ENCODE peak calls at places on chromosomes 12 and 14, in seven cellular contexts. One of them, this sample, is unnamed.

GRCh38 chr14:95953111-95953724 is 76.6 kb downstream of the TUNAR start:
- DNase-seq in activated T-helper 1 cell treated with Interleukin-2 at 50 U/mL for 16 hours: no peak
- DNase-seq in stimulated activated CD4-positive, alpha-beta T cell treated with anti-CD3 and anti-CD28 coated beads, Interleukin-2, amount 100 ng/mL, for 48 hours: no peak
- DNase-seq in T follicular helper cell: no peak
- DNase-seq in glutamatergic neuron: no peak
- DNase-seq in stomach: no peak
- DNase-seq in activated CD8-positive, alpha-beta memory T cell treated with anti-CD3 and anti-CD28 coated beads for 24 hours: no peak
- DNase-seq in this sample: no peak

GRCh38 chr14:88562831-88563686 is at the start of gene ZC3H14:
- DNase-seq in activated T-helper 1 cell treated with Interleukin-2 at 50 U/mL for 16 hours: peak
- DNase-seq in stimulated activated CD4-positive, alpha-beta T cell treated with anti-CD3 and anti-CD28 coated beads, Interleukin-2, amount 100 ng/mL, for 48 hours: peak
- DNase-seq in T follicular helper cell: peak
- DNase-seq in glutamatergic neuron: peak
- DNase-seq in stomach: peak
- DNase-seq in activated CD8-positive, alpha-beta memory T cell treated with anti-CD3 and anti-CD28 coated beads for 24 hours: peak
- DNase-seq in this sample: peak

GRCh38 chr14:75725481-75725880 is 64.4 kb downstream of the TTLL5 start:
- DNase-seq in activated T-helper 1 cell treated with Interleukin-2 at 50 U/mL for 16 hours: no peak
- DNase-seq in stimulated activated CD4-positive, alpha-beta T cell treated with anti-CD3 and anti-CD28 coated beads, Interleukin-2, amount 100 ng/mL, for 48 hours: no peak
- DNase-seq in T follicular helper cell: no peak
- DNase-seq in glutamatergic neuron: no peak
- DNase-seq in stomach: no peak
- DNase-seq in activated CD8-positive, alpha-beta memory T cell treated with anti-CD3 and anti-CD28 coated beads for 24 hours: no peak
- DNase-seq in this sample: no peak

GRCh38 chr12:21456291-21456780 is 18.9 kb downstream of the PYROXD1 start:
- DNase-seq in activated T-helper 1 cell treated with Interleukin-2 at 50 U/mL for 16 hours: peak
- DNase-seq in stimulated activated CD4-positive, alpha-beta T cell treated with anti-CD3 and anti-CD28 coated beads, Interleukin-2, amount 100 ng/mL, for 48 hours: peak
- DNase-seq in T follicular helper cell: peak
- DNase-seq in glutamatergic neuron: no peak
- DNase-seq in stomach: no peak
- DNase-seq in activated CD8-positive, alpha-beta memory T cell treated with anti-CD3 and anti-CD28 coated beads for 24 hours: no peak
- DNase-seq in this sample: no peak

GRCh38 chr12:117089463-117089862 is 9.8 kb downstream of the TESC start:
- DNase-seq in activated T-helper 1 cell treated with Interleukin-2 at 50 U/mL for 16 hours: no peak
- DNase-seq in stimulated activated CD4-positive, alpha-beta T cell treated with anti-CD3 and anti-CD28 coated beads, Interleukin-2, amount 100 ng/mL, for 48 hours: no peak
- DNase-seq in T follicular helper cell: no peak
- DNase-seq in glutamatergic neuron: no peak
- DNase-seq in stomach: no peak
- DNase-seq in activated CD8-positive, alpha-beta memory T cell treated with anti-CD3 and anti-CD28 coated beads for 24 hours: no peak
- DNase-seq in this sample: no peak

GRCh38 chr12:123891516-123892179 is 81.0 kb downstream of the CCDC92 start:
- DNase-seq in activated T-helper 1 cell treated with Interleukin-2 at 50 U/mL for 16 hours: no peak
- DNase-seq in stimulated activated CD4-positive, alpha-beta T cell treated with anti-CD3 and anti-CD28 coated beads, Interleukin-2, amount 100 ng/mL, for 48 hours: no peak
- DNase-seq in T follicular helper cell: no peak
- DNase-seq in glutamatergic neuron: no peak
- DNase-seq in stomach: no peak
- DNase-seq in activated CD8-positive, alpha-beta memory T cell treated with anti-CD3 and anti-CD28 coated beads for 24 hours: no peak
- DNase-seq in this sample: no peak

GRCh38 chr12:3944620-3945019 is 71.4 kb upstream of the PARP11 start:
- DNase-seq in activated T-helper 1 cell treated with Interleukin-2 at 50 U/mL for 16 hours: no peak
- DNase-seq in stimulated activated CD4-positive, alpha-beta T cell treated with anti-CD3 and anti-CD28 coated beads, Interleukin-2, amount 100 ng/mL, for 48 hours: no peak
- DNase-seq in T follicular helper cell: no peak
- DNase-seq in glutamatergic neuron: no peak
- DNase-seq in stomach: no peak
- DNase-seq in activated CD8-positive, alpha-beta memory T cell treated with anti-CD3 and anti-CD28 coated beads for 24 hours: no peak
- DNase-seq in this sample: no peak

GRCh38 chr12:122244565-122245371 is 18.9 kb upstream of the DIABLO start:
- DNase-seq in activated T-helper 1 cell treated with Interleukin-2 at 50 U/mL for 16 hours: no peak
- DNase-seq in stimulated activated CD4-positive, alpha-beta T cell treated with anti-CD3 and anti-CD28 coated beads, Interleukin-2, amount 100 ng/mL, for 48 hours: no peak
- DNase-seq in T follicular helper cell: no peak
- DNase-seq in glutamatergic neuron: no peak
- DNase-seq in stomach: no peak
- DNase-seq in activated CD8-positive, alpha-beta memory T cell treated with anti-CD3 and anti-CD28 coated beads for 24 hours: no peak
- DNase-seq in this sample: no peak

GRCh38 chr12:120438495-120439198 is 734 bp downstream of the COX6A1 start:
- DNase-seq in activated T-helper 1 cell treated with Interleukin-2 at 50 U/mL for 16 hours: no peak
- DNase-seq in stimulated activated CD4-positive, alpha-beta T cell treated with anti-CD3 and anti-CD28 coated beads, Interleukin-2, amount 100 ng/mL, for 48 hours: no peak
- DNase-seq in T follicular helper cell: no peak
- DNase-seq in glutamatergic neuron: no peak
- DNase-seq in stomach: no peak
- DNase-seq in activated CD8-positive, alpha-beta memory T cell treated with anti-CD3 and anti-CD28 coated beads for 24 hours: no peak
- DNase-seq in this sample: no peak

GRCh38 chr14:58584383-58584782 is 53.4 kb upstream of the DACT1 start:
- DNase-seq in activated T-helper 1 cell treated with Interleukin-2 at 50 U/mL for 16 hours: no peak
- DNase-seq in stimulated activated CD4-positive, alpha-beta T cell treated with anti-CD3 and anti-CD28 coated beads, Interleukin-2, amount 100 ng/mL, for 48 hours: no peak
- DNase-seq in T follicular helper cell: no peak
- DNase-seq in glutamatergic neuron: no peak
- DNase-seq in stomach: no peak
- DNase-seq in activated CD8-positive, alpha-beta memory T cell treated with anti-CD3 and anti-CD28 coated beads for 24 hours: no peak
- DNase-seq in this sample: no peak

GRCh38 chr14:65134651-65135579 is 32.6 kb upstream of the MAX start:
- DNase-seq in activated T-helper 1 cell treated with Interleukin-2 at 50 U/mL for 16 hours: no peak
- DNase-seq in stimulated activated CD4-positive, alpha-beta T cell treated with anti-CD3 and anti-CD28 coated beads, Interleukin-2, amount 100 ng/mL, for 48 hours: no peak
- DNase-seq in T follicular helper cell: no peak
- DNase-seq in glutamatergic neuron: no peak
- DNase-seq in stomach: no peak
- DNase-seq in activated CD8-positive, alpha-beta memory T cell treated with anti-CD3 and anti-CD28 coated beads for 24 hours: no peak
- DNase-seq in this sample: peak

GRCh38 chr14:61749264-61749663 is 13.0 kb upstream of the SNAPC1 start:
- DNase-seq in activated T-helper 1 cell treated with Interleukin-2 at 50 U/mL for 16 hours: no peak
- DNase-seq in stimulated activated CD4-positive, alpha-beta T cell treated with anti-CD3 and anti-CD28 coated beads, Interleukin-2, amount 100 ng/mL, for 48 hours: no peak
- DNase-seq in T follicular helper cell: no peak
- DNase-seq in glutamatergic neuron: no peak
- DNase-seq in stomach: no peak
- DNase-seq in activated CD8-positive, alpha-beta memory T cell treated with anti-CD3 and anti-CD28 coated beads for 24 hours: no peak
- DNase-seq in this sample: no peak

GRCh38 chr14:23829736-23830474 is 123.7 kb upstream of the DHRS4 start:
- DNase-seq in activated T-helper 1 cell treated with Interleukin-2 at 50 U/mL for 16 hours: no peak
- DNase-seq in stimulated activated CD4-positive, alpha-beta T cell treated with anti-CD3 and anti-CD28 coated beads, Interleukin-2, amount 100 ng/mL, for 48 hours: no peak
- DNase-seq in T follicular helper cell: no peak
- DNase-seq in glutamatergic neuron: no peak
- DNase-seq in stomach: peak
- DNase-seq in activated CD8-positive, alpha-beta memory T cell treated with anti-CD3 and anti-CD28 coated beads for 24 hours: no peak
- DNase-seq in this sample: peak

GRCh38 chr12:6563448-6564050 is 4.5 kb downstream of the NOP2 start:
- DNase-seq in activated T-helper 1 cell treated with Interleukin-2 at 50 U/mL for 16 hours: peak
- DNase-seq in stimulated activated CD4-positive, alpha-beta T cell treated with anti-CD3 and anti-CD28 coated beads, Interleukin-2, amount 100 ng/mL, for 48 hours: peak
- DNase-seq in T follicular helper cell: peak
- DNase-seq in glutamatergic neuron: peak
- DNase-seq in stomach: peak
- DNase-seq in activated CD8-positive, alpha-beta memory T cell treated with anti-CD3 and anti-CD28 coated beads for 24 hours: peak
- DNase-seq in this sample: peak

GRCh38 chr14:106843951-106844483 is 1317.6 kb downstream of the TMEM121 start:
- DNase-seq in activated T-helper 1 cell treated with Interleukin-2 at 50 U/mL for 16 hours: no peak
- DNase-seq in stimulated activated CD4-positive, alpha-beta T cell treated with anti-CD3 and anti-CD28 coated beads, Interleukin-2, amount 100 ng/mL, for 48 hours: no peak
- DNase-seq in T follicular helper cell: no peak
- DNase-seq in glutamatergic neuron: no peak
- DNase-seq in stomach: peak
- DNase-seq in activated CD8-positive, alpha-beta memory T cell treated with anti-CD3 and anti-CD28 coated beads for 24 hours: peak
- DNase-seq in this sample: peak

GRCh38 chr12:57216014-57216891 is at the start of gene NXPH4:
- DNase-seq in activated T-helper 1 cell treated with Interleukin-2 at 50 U/mL for 16 hours: peak
- DNase-seq in stimulated activated CD4-positive, alpha-beta T cell treated with anti-CD3 and anti-CD28 coated beads, Interleukin-2, amount 100 ng/mL, for 48 hours: no peak
- DNase-seq in T follicular helper cell: peak
- DNase-seq in glutamatergic neuron: no peak
- DNase-seq in stomach: peak
- DNase-seq in activated CD8-positive, alpha-beta memory T cell treated with anti-CD3 and anti-CD28 coated beads for 24 hours: peak
- DNase-seq in this sample: peak

GRCh38 chr14:37623971-37624370 is 28.5 kb downstream of the TTC6 start:
- DNase-seq in activated T-helper 1 cell treated with Interleukin-2 at 50 U/mL for 16 hours: no peak
- DNase-seq in stimulated activated CD4-positive, alpha-beta T cell treated with anti-CD3 and anti-CD28 coated beads, Interleukin-2, amount 100 ng/mL, for 48 hours: no peak
- DNase-seq in T follicular helper cell: no peak
- DNase-seq in glutamatergic neuron: no peak
- DNase-seq in stomach: no peak
- DNase-seq in activated CD8-positive, alpha-beta memory T cell treated with anti-CD3 and anti-CD28 coated beads for 24 hours: no peak
- DNase-seq in this sample: no peak

GRCh38 chr12:4719821-4720636 is at the start of gene GALNT8:
- DNase-seq in activated T-helper 1 cell treated with Interleukin-2 at 50 U/mL for 16 hours: no peak
- DNase-seq in stimulated activated CD4-positive, alpha-beta T cell treated with anti-CD3 and anti-CD28 coated beads, Interleukin-2, amount 100 ng/mL, for 48 hours: no peak
- DNase-seq in T follicular helper cell: no peak
- DNase-seq in glutamatergic neuron: no peak
- DNase-seq in stomach: no peak
- DNase-seq in activated CD8-positive, alpha-beta memory T cell treated with anti-CD3 and anti-CD28 coated beads for 24 hours: no peak
- DNase-seq in this sample: peak

GRCh38 chr12:58557156-58557555 is 363.1 kb downstream of the LRIG3 start:
- DNase-seq in activated T-helper 1 cell treated with Interleukin-2 at 50 U/mL for 16 hours: no peak
- DNase-seq in stimulated activated CD4-positive, alpha-beta T cell treated with anti-CD3 and anti-CD28 coated beads, Interleukin-2, amount 100 ng/mL, for 48 hours: no peak
- DNase-seq in T follicular helper cell: no peak
- DNase-seq in glutamatergic neuron: no peak
- DNase-seq in stomach: no peak
- DNase-seq in activated CD8-positive, alpha-beta memory T cell treated with anti-CD3 and anti-CD28 coated beads for 24 hours: no peak
- DNase-seq in this sample: no peak

GRCh38 chr14:54478621-54479215 is 10.1 kb downstream of the GMFB start:
- DNase-seq in activated T-helper 1 cell treated with Interleukin-2 at 50 U/mL for 16 hours: no peak
- DNase-seq in stimulated activated CD4-positive, alpha-beta T cell treated with anti-CD3 and anti-CD28 coated beads, Interleukin-2, amount 100 ng/mL, for 48 hours: no peak
- DNase-seq in T follicular helper cell: no peak
- DNase-seq in glutamatergic neuron: no peak
- DNase-seq in stomach: no peak
- DNase-seq in activated CD8-positive, alpha-beta memory T cell treated with anti-CD3 and anti-CD28 coated beads for 24 hours: no peak
- DNase-seq in this sample: no peak

GRCh38 chr14:54343276-54344121 is 53.3 kb upstream of the CDKN3 start:
- DNase-seq in activated T-helper 1 cell treated with Interleukin-2 at 50 U/mL for 16 hours: no peak
- DNase-seq in stimulated activated CD4-positive, alpha-beta T cell treated with anti-CD3 and anti-CD28 coated beads, Interleukin-2, amount 100 ng/mL, for 48 hours: no peak
- DNase-seq in T follicular helper cell: no peak
- DNase-seq in glutamatergic neuron: no peak
- DNase-seq in stomach: no peak
- DNase-seq in activated CD8-positive, alpha-beta memory T cell treated with anti-CD3 and anti-CD28 coated beads for 24 hours: no peak
- DNase-seq in this sample: no peak